ENCODE peak calls at places on chromosomes 11 and 22, in six cellular contexts. M, Q, A, X, G and S are unnamed samples.

GRCh38 chr22:23098230-23098705 is 27.9 kb downstream of the GNAZ start:
- DNase-seq in M (no peak), X (no peak), A (no peak), Q (no peak), G (no peak), S (no peak)

GRCh38 chr22:30433227-30433626 is 7.7 kb downstream of the MTFP1 start:
- DNase-seq in G (no peak), A (no peak), M (no peak), Q (no peak), X (no peak), S (no peak)

GRCh38 chr11:33649944-33650343 is 50.7 kb downstream of the C11orf91 start:
- DNase-seq in M (no peak), X (no peak), A (no peak), G (no peak), Q (no peak), S (no peak)

GRCh38 chr11:125070699-125071254 is 7.7 kb downstream of the SLC37A2 start:
- DNase-seq in X (no peak), Q (no peak), A (no peak), M (peak; percentile 47), G (peak; percentile 45), S (peak; percentile 49)

GRCh38 chr22:31637375-31637937 is 24.6 kb downstream of the PISD start:
- DNase-seq in X (no peak), Q (no peak), G (no peak), A (no peak), M (no peak), S (no peak)

GRCh38 chr11:18012314-18012905 is 437 bp downstream of the SERGEF start:
- DNase-seq in Q (no peak), M (peak; percentile 16), G (no peak), X (no peak), A (peak; percentile 32), S (no peak)

GRCh38 chr22:36224245-36224644 is 15.1 kb downstream of the APOL2 start:
- DNase-seq in A (no peak), Q (no peak), G (no peak), M (no peak), X (no peak), S (no peak)

GRCh38 chr11:14411818-14412217 is 52.8 kb upstream of the RRAS2 start:
- DNase-seq in A (no peak), G (no peak), Q (no peak), M (peak; percentile 75), X (peak; percentile 61), S (peak; percentile 85)

GRCh38 chr22:25357056-25357455 is 137.6 kb downstream of the CRYBB2 start:
- DNase-seq in Q (no peak), A (no peak), G (no peak), X (no peak), M (no peak), S (no peak)

GRCh38 chr11:83158474-83158786 is 1.5 kb downstream of the PCF11 start:
- DNase-seq in Q (no peak), G (no peak), M (no peak), X (no peak), A (no peak), S (no peak)

GRCh38 chr11:83158965-83159900 is 2.3 kb downstream of the PCF11 start:
- DNase-seq in Q (no peak), M (no peak), X (no peak), A (no peak), G (no peak), S (no peak)

GRCh38 chr11:83156150-83156995 is 558 bp upstream of the PCF11 start:
- DNase-seq in M (peak; percentile 99), Q (peak; percentile 89), G (peak; percentile 97), X (peak; percentile 100), A (peak; percentile 99), S (peak; percentile 100)

GRCh38 chr11:83156996-83157754 is at the start of gene PCF11:
- DNase-seq in A (no peak), Q (no peak), G (no peak), X (no peak), M (no peak), S (no peak)

GRCh38 chr11:83157755-83158473 is 983 bp downstream of the PCF11 start:
- DNase-seq in Q (peak; percentile 30), G (no peak), A (peak; percentile 53), M (peak; percentile 18), X (no peak), S (peak; percentile 25)
- TF ChIP-seq CTCF in Q (peak; percentile 13), G (no peak), A (no peak), M (no peak), X (no peak), S (peak; percentile 15)

GRCh38 chr11:72075756-72076155 is 4.6 kb downstream of the NUMA1 start:
- DNase-seq in Q (no peak), M (no peak), A (no peak), G (no peak), X (no peak), S (no peak)

GRCh38 chr11:72072348-72072747 is 8.0 kb downstream of the NUMA1 start:
- DNase-seq in X (peak; percentile 42), G (no peak), A (no peak), M (peak; percentile 85), Q (no peak), S (peak; percentile 82)

GRCh38 chr11:72078477-72078876 is 1.9 kb downstream of the NUMA1 start:
- DNase-seq in G (no peak), M (peak; percentile 50), A (no peak), X (no peak), Q (no peak), S (no peak)

GRCh38 chr11:72070486-72070885 is 9.9 kb downstream of the NUMA1 start:
- DNase-seq in Q (no peak), X (no peak), M (no peak), A (no peak), G (no peak), S (no peak)

DNA sequence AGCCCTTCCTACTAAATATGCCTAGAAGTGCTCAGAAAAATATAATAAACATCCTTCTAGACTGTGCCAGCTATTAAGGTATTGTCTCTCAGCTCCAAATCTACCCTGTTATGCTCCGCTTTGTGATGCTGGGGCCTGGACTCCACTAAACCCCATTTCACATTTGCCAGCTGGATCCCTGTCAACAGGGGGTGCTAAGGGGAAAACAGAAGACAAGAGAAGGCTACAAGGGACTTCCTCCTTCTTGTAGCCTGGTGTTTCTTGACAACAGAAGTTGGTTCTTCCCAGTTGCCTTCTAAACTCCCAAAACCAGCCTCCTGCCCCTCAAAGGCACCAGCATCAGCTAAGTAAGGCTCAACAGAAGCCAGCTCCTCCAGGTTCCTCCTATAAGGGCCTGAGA is 5.2 kb downstream of the NUMA1 start:
- DNase-seq in A (no peak), X (no peak), Q (no peak), M (no peak), G (no peak), S (no peak)
- TF ChIP-seq CTCF in A (no peak), X (peak; percentile 18), Q (no peak), M (no peak), G (no peak), S (peak; percentile 32)

GRCh38 chr22:38826801-38827200 is 17.0 kb downstream of the NPTXR start:
- DNase-seq in Q (no peak), G (no peak), X (no peak), M (no peak), A (no peak), S (no peak)

GRCh38 chr22:38823076-38823475 is 20.8 kb downstream of the NPTXR start:
- DNase-seq in G (no peak), Q (no peak), A (no peak), X (no peak), M (no peak), S (no peak)

GRCh38 chr22:38826386-38826785 is 17.4 kb downstream of the NPTXR start:
- DNase-seq in A (no peak), Q (no peak), M (no peak), X (no peak), G (no peak), S (no peak)

GRCh38 chr22:38823637-38824036 is 20.2 kb downstream of the NPTXR start:
- DNase-seq in X (no peak), Q (no peak), G (no peak), A (no peak), M (no peak), S (no peak)

GRCh38 chr22:38824587-38824986 is 19.2 kb downstream of the NPTXR start:
- DNase-seq in Q (peak; percentile 87), A (peak; percentile 50), M (peak; percentile 50), G (no peak), X (peak; percentile 38), S (peak; percentile 70)
- TF ChIP-seq CTCF in Q (peak; percentile 56), A (no peak), M (peak; percentile 22), G (peak; percentile 69), X (peak; percentile 74), S (peak; percentile 62)

DNA sequence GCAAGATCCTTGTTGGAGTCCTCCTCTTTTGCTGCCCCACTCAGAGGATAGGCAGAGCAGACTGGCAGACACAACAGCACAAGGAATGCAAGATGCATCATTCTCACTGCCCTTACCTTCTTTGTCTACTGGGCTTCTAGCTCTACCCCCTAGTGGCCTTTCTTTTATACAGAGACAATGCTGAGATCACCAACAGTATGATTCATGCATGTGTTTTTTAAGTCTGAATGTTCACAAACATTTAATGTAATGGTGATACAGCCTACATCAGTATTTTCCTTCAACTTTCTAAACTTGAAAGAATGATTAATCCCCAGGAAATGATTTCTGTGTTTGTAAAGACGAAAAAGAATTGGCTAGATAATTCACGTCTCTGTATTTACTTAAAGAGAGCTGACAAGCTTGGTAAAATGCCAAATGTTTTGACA is at the start of gene MMP10:
- DNase-seq in G (peak; percentile 86), Q (no peak), A (no peak), M (peak; percentile 66), X (peak; percentile 23), S (peak; percentile 80)
- TF ChIP-seq CTCF in G (peak; percentile 67), Q (peak; percentile 63), A (no peak), M (peak; percentile 73), X (peak; percentile 75), S (peak; percentile 81)

DNA sequence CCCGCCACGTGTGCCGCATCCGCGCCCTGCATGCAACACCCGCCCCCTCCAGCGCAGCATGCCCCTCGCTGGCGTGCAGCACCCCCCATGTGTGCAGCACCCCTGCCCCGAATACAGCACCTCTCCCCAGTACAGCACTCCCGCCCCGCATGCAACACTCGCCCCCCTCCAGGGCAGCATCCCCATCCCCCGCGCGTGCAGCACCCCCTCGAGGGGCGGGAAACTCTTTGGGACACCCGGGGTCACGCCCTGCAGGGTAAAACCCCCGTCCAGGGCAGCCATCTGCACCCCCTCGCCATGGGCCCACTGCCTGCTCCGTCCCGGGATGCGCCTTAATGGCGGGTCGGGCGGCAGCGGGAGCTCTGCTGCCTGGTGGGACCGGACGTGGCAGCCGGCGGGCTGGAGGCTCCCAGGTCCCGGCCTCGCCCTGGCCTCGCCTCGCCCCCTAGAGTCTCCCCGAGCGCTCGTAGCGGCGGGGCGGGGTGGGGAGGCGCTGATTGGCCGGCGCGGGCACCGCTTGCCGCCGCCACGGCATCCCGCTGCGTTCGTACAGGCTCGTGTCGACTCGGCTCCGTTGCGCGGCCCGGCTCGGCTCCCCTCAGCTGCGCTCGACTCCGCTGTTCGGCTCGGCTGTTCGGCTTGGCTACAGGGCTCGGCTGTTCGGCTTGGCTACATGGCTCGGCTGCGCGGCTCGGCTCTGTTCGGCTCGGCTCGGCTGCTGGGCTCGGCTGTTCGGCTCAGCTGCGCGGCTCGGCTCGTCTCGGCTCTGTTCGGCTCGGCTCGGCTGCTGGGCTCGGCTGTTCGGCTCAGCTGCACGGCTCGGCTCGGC is 417 bp upstream of the BRSK2 start:
- DNase-seq in Q (peak; percentile 98), A (peak; percentile 97), X (peak; percentile 89), M (peak; percentile 80), G (peak; percentile 53), S (peak; percentile 97)
- TF ChIP-seq CTCF in Q (no peak), A (no peak), X (peak; percentile 17), M (no peak), G (no peak), S (peak; percentile 45)